ENCODE peak calls at places on chromosome 6, in five cellular contexts. R, P, Y, O and K are unnamed samples.
A peak's percentile ranks its signal among the peaks of the same experiment; 100 is the strongest.

GRCh38 chr6:137541531-137541930 is 47.3 kb upstream of the OLIG3 start:
- DNase-seq in P (no peak), Y (no peak), O (no peak), R (no peak), K (no peak)

GRCh38 chr6:71289039-71289801 is 609 bp downstream of the OGFRL1 start:
- DNase-seq in P (no peak), Y (no peak), O (peak; percentile 5), R (peak; percentile 22), K (peak; percentile 42)

GRCh38 chr6:128421788-128422187 is 98.6 kb downstream of the PTPRK start:
- DNase-seq in Y (no peak), O (no peak), P (no peak), R (no peak), K (no peak)

GRCh38 chr6:150090328-150090727 is 21.4 kb upstream of the ULBP3 start:
- DNase-seq in P (no peak), O (no peak), R (no peak), Y (no peak), K (no peak)

GRCh38 chr6:97113170-97113569 is 169.8 kb downstream of the MMS22L start:
- DNase-seq in Y (no peak), O (no peak), P (no peak), R (no peak), K (no peak)

GRCh38 chr6:129662980-129663431 is 47.0 kb downstream of the ARHGAP18 start:
- DNase-seq in R (no peak), O (no peak), P (no peak), Y (no peak), K (no peak)

GRCh38 chr6:18681828-18682503 is 294.8 kb downstream of the RNF144B start:
- DNase-seq in P (no peak), R (no peak), Y (no peak), O (no peak), K (no peak)

GRCh38 chr6:36296240-36296639 is 26.4 kb downstream of the PNPLA1 start:
- DNase-seq in P (no peak), Y (no peak), O (no peak), R (peak; percentile 39), K (no peak)

GRCh38 chr6:155505560-155505959 is 49.9 kb upstream of the NOX3 start:
- DNase-seq in R (no peak), Y (no peak), O (no peak), P (no peak), K (no peak)

GRCh38 chr6:1385129-1386042 is 4.0 kb upstream of the FOXF2 start:
- DNase-seq in R (no peak), P (no peak), O (peak; percentile 20), Y (no peak), K (no peak)
- H3K4me1 ChIP-seq in R (no peaks in the 10 kb centered on the region), P (peaks cover 6% of the 10 kb centered on the region), O (peaks cover 6% of the 10 kb centered on the region), Y (peaks cover 8% of the 10 kb centered on the region), K (peaks cover 6% of the 10 kb centered on the region)

GRCh38 chr6:139764498-139764986 is 390.1 kb upstream of the CITED2 start:
- DNase-seq in O (no peak), P (no peak), Y (peak; percentile 83), R (peak; percentile 93), K (no peak)
- H3K4me1 ChIP-seq in O (peaks cover 9% of the 10 kb centered on the region), P (no peaks in the 10 kb centered on the region), Y (peaks cover 46% of the 10 kb centered on the region), R (peaks cover 37% of the 10 kb centered on the region), K (peaks cover 10% of the 10 kb centered on the region)

GRCh38 chr6:3749991-3750323 is 1.6 kb downstream of the PXDC1 start:
- DNase-seq in O (no peak), R (peak; percentile 86), P (no peak), Y (no peak), K (peak; percentile 62)
- H3K4me1 ChIP-seq in O (peaks cover 25% of the 10 kb centered on the region), R (peaks cover 9% of the 10 kb centered on the region), P (peaks cover 3% of the 10 kb centered on the region), Y (peaks cover 50% of the 10 kb centered on the region), K (peaks cover 5% of the 10 kb centered on the region)

GRCh38 chr6:108730556-108731228 is 117.5 kb upstream of the ARMC2 start:
- DNase-seq in Y (no peak), O (no peak), P (no peak), R (no peak), K (no peak)
- H3K4me1 ChIP-seq in Y (peaks cover 60% of the 10 kb centered on the region), O (peaks cover 6% of the 10 kb centered on the region), P (peaks cover 5% of the 10 kb centered on the region), R (no peaks in the 10 kb centered on the region), K (no peaks in the 10 kb centered on the region)

GRCh38 chr6:11766056-11766455 is 12.5 kb downstream of the ADTRP start:
- DNase-seq in R (peak; percentile 25), P (no peak), O (no peak), Y (no peak), K (peak; percentile 54)
- H3K4me1 ChIP-seq in R (peaks cover 38% of the 10 kb centered on the region), P (no peaks in the 10 kb centered on the region), O (peaks cover 7% of the 10 kb centered on the region), Y (peaks cover 46% of the 10 kb centered on the region), K (peaks cover 60% of the 10 kb centered on the region)

GRCh38 chr6:56725257-56725656 is 82.6 kb upstream of the DST start:
- DNase-seq in P (no peak), Y (no peak), R (no peak), O (no peak), K (no peak)
- H3K4me1 ChIP-seq in P (no peaks in the 10 kb centered on the region), Y (peaks cover 69% of the 10 kb centered on the region), R (peaks cover 22% of the 10 kb centered on the region), O (no peaks in the 10 kb centered on the region), K (peaks cover 9% of the 10 kb centered on the region)

DNA sequence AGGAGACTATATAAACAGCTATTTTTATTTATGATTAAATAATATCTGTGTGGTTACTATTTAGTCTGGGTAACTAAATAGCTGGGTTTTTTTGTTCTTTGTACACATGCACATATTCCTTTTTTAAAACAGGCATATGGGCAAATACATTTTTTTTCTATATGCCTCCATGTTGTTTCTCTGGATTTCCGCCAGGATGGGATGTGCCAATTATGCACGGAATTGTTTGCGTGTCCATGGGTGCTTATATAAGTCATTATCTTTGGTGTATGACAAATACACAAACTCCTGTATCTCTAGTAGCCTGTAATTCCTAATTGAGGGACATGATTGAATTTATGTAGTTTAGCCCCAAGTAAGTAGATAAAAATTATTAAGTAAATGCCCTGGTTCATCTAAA is 226.9 kb downstream of the BCKDHB start:
- DNase-seq in O (no peak), R (no peak), Y (no peak), P (no peak), K (no peak)
- H3K4me1 ChIP-seq in O (peaks cover 69% of the 10 kb centered on the region), R (peaks cover 40% of the 10 kb centered on the region), Y (no peaks in the 10 kb centered on the region), P (no peaks in the 10 kb centered on the region), K (no peaks in the 10 kb centered on the region)